ENCODE peak calls at places on chromosome 2, in seven cellular contexts. M, P, F, E, X, D and U are unnamed samples.

GRCh38 chr2:30113617-30114293 is 33.1 kb upstream of the YPEL5 start:
- DNase-seq in M (peak), P (no peak), F (peak), E (peak), X (no peak), D (no peak), U (no peak)

GRCh38 chr2:15939854-15940660 is at the start of gene MYCN:
- DNase-seq in M (no peak), P (no peak), F (peak), E (peak), X (no peak), D (peak), U (peak)

GRCh38 chr2:166891727-166892126 is 3.4 kb downstream of the XIRP2 start:
- DNase-seq in M (no peak), P (no peak), F (no peak), E (no peak), X (no peak), D (no peak), U (no peak)

GRCh38 chr2:111972955-111973565 is 74.7 kb downstream of the MERTK start:
- DNase-seq in M (peak), P (no peak), F (no peak), E (no peak), X (no peak), D (peak), U (no peak)

GRCh38 chr2:199738723-199739412 is 112.1 kb downstream of the FTCDNL1 start:
- DNase-seq in M (peak), P (no peak), F (no peak), E (no peak), X (no peak), D (no peak), U (no peak)

GRCh38 chr2:57796527-57796926 is 250.1 kb upstream of the VRK2 start:
- DNase-seq in M (no peak), P (no peak), F (no peak), E (no peak), X (no peak), D (no peak), U (no peak)

GRCh38 chr2:138267161-138267901 is 234.2 kb upstream of the SPOPL start:
- DNase-seq in M (peak), P (no peak), F (no peak), E (peak), X (no peak), D (no peak), U (no peak)

GRCh38 chr2:31216734-31217133 is 581 bp downstream of the CAPN14 start:
- DNase-seq in M (no peak), P (no peak), F (no peak), E (no peak), X (no peak), D (no peak), U (no peak)

GRCh38 chr2:152200101-152200500 is 24.5 kb upstream of the STAM2 start:
- DNase-seq in M (no peak), P (no peak), F (no peak), E (peak), X (no peak), D (no peak), U (no peak)

GRCh38 chr2:240956935-240957655 is 41.3 kb upstream of the SNED1 start:
- DNase-seq in M (no peak), P (peak), F (peak), E (no peak), X (no peak), D (no peak), U (no peak)

GRCh38 chr2:177445223-177445622 is 52.6 kb downstream of the AGPS start:
- DNase-seq in M (no peak), P (no peak), F (no peak), E (no peak), X (no peak), D (no peak), U (no peak)

GRCh38 chr2:163553601-163554000 is 182.2 kb downstream of the FIGN start:
- DNase-seq in M (no peak), P (no peak), F (no peak), E (peak), X (no peak), D (no peak), U (no peak)

GRCh38 chr2:225694664-225695063 is 295.2 kb downstream of the NYAP2 start:
- DNase-seq in M (no peak), P (no peak), F (no peak), E (no peak), X (no peak), D (no peak), U (no peak)

GRCh38 chr2:86280191-86280667 is 57.2 kb downstream of the REEP1 start:
- DNase-seq in M (no peak), P (no peak), F (no peak), E (peak), X (no peak), D (no peak), U (no peak)

GRCh38 chr2:73177645-73178255 is 24.6 kb upstream of the NOTO start:
- DNase-seq in M (no peak), P (no peak), F (no peak), E (no peak), X (no peak), D (no peak), U (no peak)

GRCh38 chr2:3073196-3073595 is 304.4 kb downstream of the EIPR1 start:
- DNase-seq in M (no peak), P (no peak), F (no peak), E (no peak), X (no peak), D (no peak), U (no peak)

GRCh38 chr2:25877431-25878360 is 591 bp downstream of the ASXL2 start:
- DNase-seq in M (peak), P (no peak), F (peak), E (peak), X (peak), D (peak), U (peak)

GRCh38 chr2:134220525-134220924 is 33.3 kb upstream of the MGAT5 start:
- DNase-seq in M (no peak), P (no peak), F (no peak), E (no peak), X (no peak), D (no peak), U (no peak)

GRCh38 chr2:216115224-216115582 is 6.1 kb downstream of the XRCC5 start:
- DNase-seq in M (no peak), P (no peak), F (no peak), E (no peak), X (no peak), D (no peak), U (no peak)

GRCh38 chr2:950627-950992 is at the start of gene SNTG2:
- DNase-seq in M (no peak), P (no peak), F (no peak), E (no peak), X (peak), D (peak), U (peak)

GRCh38 chr2:236633764-236634163 is 64.1 kb downstream of the ACKR3 start:
- DNase-seq in M (no peak), P (no peak), F (peak), E (no peak), X (no peak), D (no peak), U (no peak)

GRCh38 chr2:118584380-118584779 is 263.1 kb downstream of the EN1 start:
- DNase-seq in M (no peak), P (no peak), F (no peak), E (no peak), X (no peak), D (no peak), U (no peak)

GRCh38 chr2:195603408-195603807 is 53.6 kb upstream of the SLC39A10 start:
- DNase-seq in M (no peak), P (no peak), F (no peak), E (no peak), X (no peak), D (no peak), U (no peak)
- H3K4me3 ChIP-seq in M (no peak), P (no peak), F (no peak), E (no peak), X (no peak), D (no peak), U (no peak)

DNA sequence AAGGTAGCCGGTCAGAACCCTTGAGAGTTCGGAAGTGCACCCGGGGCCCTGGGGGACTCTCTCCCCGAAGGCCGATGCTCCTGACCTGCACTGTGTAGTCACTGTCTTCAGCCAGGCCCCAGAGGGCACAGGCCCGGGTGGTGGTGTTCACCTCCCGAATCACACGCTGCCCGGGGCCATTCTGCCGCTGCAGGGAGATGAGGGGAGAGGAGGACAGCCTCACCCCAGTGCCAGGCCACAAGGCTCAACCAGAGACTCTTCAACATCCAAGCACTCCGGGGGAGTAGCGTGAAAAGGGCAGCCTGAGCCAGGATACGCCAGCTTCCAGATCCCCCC is 1.1 kb downstream of the FNDC4 start:
- DNase-seq in M (no peak), P (peak), F (no peak), E (no peak), X (no peak), D (no peak), U (no peak)
- H3K4me3 ChIP-seq in M (no peak), P (peak), F (peak), E (peak), X (no peak), D (no peak), U (no peak)

GRCh38 chr2:170214309-170214902 is 36.5 kb downstream of the MYO3B start:
- DNase-seq in M (no peak), P (no peak), F (no peak), E (no peak), X (no peak), D (no peak), U (no peak)
- H3K4me3 ChIP-seq in M (no peak), P (no peak), F (no peak), E (no peak), X (no peak), D (no peak), U (no peak)

GRCh38 chr2:238428866-238429265 is 2.1 kb downstream of the ASB1 start:
- DNase-seq in M (peak), P (no peak), F (no peak), E (peak), X (no peak), D (no peak), U (no peak)
- H3K4me3 ChIP-seq in M (peak), P (no peak), F (no peak), E (no peak), X (no peak), D (no peak), U (no peak)

GRCh38 chr2:175183674-175184073 is 2.2 kb upstream of the ATP5MC3 start:
- DNase-seq in M (no peak), P (no peak), F (no peak), E (no peak), X (no peak), D (no peak), U (no peak)
- H3K4me3 ChIP-seq in M (no peak), P (no peak), F (no peak), E (no peak), X (no peak), D (no peak), U (no peak)

DNA sequence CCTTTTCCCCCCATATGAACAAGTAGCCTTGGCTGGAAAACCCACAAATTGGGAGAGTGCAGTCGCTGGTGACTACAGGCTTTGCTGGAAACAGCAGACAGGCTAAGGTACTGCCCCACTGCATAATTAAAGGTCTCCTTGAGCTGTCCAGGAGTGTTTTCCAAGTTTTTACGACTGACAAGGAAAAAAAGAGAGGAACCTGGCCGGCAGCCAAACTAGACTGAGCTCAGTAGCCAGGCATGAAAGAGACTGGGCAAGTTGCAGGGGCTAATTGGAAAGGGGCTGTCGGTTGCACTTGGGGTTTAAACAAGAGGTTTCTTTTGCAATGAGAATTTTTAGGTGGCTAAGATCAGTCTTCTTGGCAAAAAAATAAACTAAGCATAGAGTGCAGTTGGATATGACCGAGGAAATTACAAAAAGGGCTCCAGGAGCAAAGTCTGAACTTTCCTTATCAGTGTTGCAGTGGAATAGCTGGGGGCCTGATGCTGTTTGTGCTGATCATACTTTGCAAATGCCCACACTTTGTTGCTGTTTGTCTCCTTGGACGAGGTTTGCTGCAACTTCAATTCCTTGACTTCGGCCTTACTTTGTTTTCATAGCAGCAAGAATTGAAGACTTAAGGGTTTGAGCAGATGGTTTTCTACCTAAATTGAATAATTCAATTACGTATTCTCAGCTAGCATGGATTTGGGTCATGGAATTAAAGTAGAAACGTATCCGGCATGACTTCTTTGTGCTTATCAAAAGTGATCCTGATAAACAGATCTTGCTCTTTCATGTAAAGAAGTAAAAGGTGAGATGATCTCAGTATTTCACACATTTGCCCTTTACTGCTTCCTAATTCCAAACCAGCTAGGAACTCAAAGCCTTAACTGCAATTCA is 2.2 kb downstream of the GULP1 start:
- DNase-seq in M (peak), P (peak), F (peak), E (peak), X (no peak), D (peak), U (no peak)
- H3K4me3 ChIP-seq in M (peak), P (peak), F (peak), E (peak), X (no peak), D (peak), U (no peak)